ENCODE peak calls at places on chromosome 9, in ten cellular contexts. One of them, this sample, is unnamed.

GRCh38 chr9:110536802-110537201 is 42.7 kb downstream of the SVEP1 start:
- DNase-seq in activated CD8-positive, alpha-beta memory T cell treated with anti-CD3 and anti-CD28 coated beads, Interleukin-2, amount 50 U/mL, for 48 hours: no peak
- DNase-seq in activated CD8-positive, alpha-beta T cell treated with anti-CD3 and anti-CD28 coated beads for 36 hours: no peak
- DNase-seq in Daoy: no peak
- DNase-seq in HEK293T: no peak
- DNase-seq in WTC11: no peak
- DNase-seq in SK-N-DZ: no peak
- DNase-seq in Kasumi-1: no peak
- DNase-seq in cardiac muscle cell: no peak
- DNase-seq in fibroblast of the conjunctiva: peak; percentile 49
- DNase-seq in this sample: no peak

GRCh38 chr9:112361602-112362001 is 18.3 kb upstream of the HSDL2 start:
- DNase-seq in Daoy: peak; percentile 35
- DNase-seq in Kasumi-1: peak; percentile 42
- DNase-seq in activated CD8-positive, alpha-beta T cell treated with anti-CD3 and anti-CD28 coated beads for 36 hours: no peak
- DNase-seq in WTC11: no peak
- DNase-seq in HEK293T: peak; percentile 18
- DNase-seq in SK-N-DZ: peak; percentile 44
- DNase-seq in fibroblast of the conjunctiva: no peak
- DNase-seq in cardiac muscle cell: peak; percentile 52
- DNase-seq in activated CD8-positive, alpha-beta memory T cell treated with anti-CD3 and anti-CD28 coated beads, Interleukin-2, amount 50 U/mL, for 48 hours: no peak
- DNase-seq in this sample: no peak

GRCh38 chr9:16651445-16651964 is 219.0 kb downstream of the BNC2 start:
- DNase-seq in Daoy: no peak
- DNase-seq in SK-N-DZ: no peak
- DNase-seq in cardiac muscle cell: no peak
- DNase-seq in HEK293T: no peak
- DNase-seq in fibroblast of the conjunctiva: no peak
- DNase-seq in activated CD8-positive, alpha-beta T cell treated with anti-CD3 and anti-CD28 coated beads for 36 hours: no peak
- DNase-seq in activated CD8-positive, alpha-beta memory T cell treated with anti-CD3 and anti-CD28 coated beads, Interleukin-2, amount 50 U/mL, for 48 hours: no peak
- DNase-seq in Kasumi-1: no peak
- DNase-seq in WTC11: no peak
- DNase-seq in this sample: no peak

GRCh38 chr9:117825609-117826347 is 121.6 kb downstream of the TLR4 start:
- DNase-seq in Daoy: no peak
- DNase-seq in activated CD8-positive, alpha-beta memory T cell treated with anti-CD3 and anti-CD28 coated beads, Interleukin-2, amount 50 U/mL, for 48 hours: peak; percentile 51
- DNase-seq in activated CD8-positive, alpha-beta T cell treated with anti-CD3 and anti-CD28 coated beads for 36 hours: peak; percentile 77
- DNase-seq in WTC11: no peak
- DNase-seq in fibroblast of the conjunctiva: no peak
- DNase-seq in SK-N-DZ: no peak
- DNase-seq in cardiac muscle cell: no peak
- DNase-seq in HEK293T: no peak
- DNase-seq in Kasumi-1: peak; percentile 55
- DNase-seq in this sample: no peak

GRCh38 chr9:4010309-4010708 is 289.6 kb downstream of the GLIS3 start:
- DNase-seq in SK-N-DZ: no peak
- DNase-seq in HEK293T: no peak
- DNase-seq in Kasumi-1: no peak
- DNase-seq in activated CD8-positive, alpha-beta T cell treated with anti-CD3 and anti-CD28 coated beads for 36 hours: no peak
- DNase-seq in WTC11: no peak
- DNase-seq in fibroblast of the conjunctiva: no peak
- DNase-seq in cardiac muscle cell: no peak
- DNase-seq in activated CD8-positive, alpha-beta memory T cell treated with anti-CD3 and anti-CD28 coated beads, Interleukin-2, amount 50 U/mL, for 48 hours: no peak
- DNase-seq in Daoy: no peak
- DNase-seq in this sample: no peak

GRCh38 chr9:129235931-129236331 is 57.9 kb upstream of the IER5L start:
- DNase-seq in HEK293T: no peak
- DNase-seq in activated CD8-positive, alpha-beta T cell treated with anti-CD3 and anti-CD28 coated beads for 36 hours: peak; percentile 83
- DNase-seq in activated CD8-positive, alpha-beta memory T cell treated with anti-CD3 and anti-CD28 coated beads, Interleukin-2, amount 50 U/mL, for 48 hours: peak; percentile 72
- DNase-seq in Daoy: no peak
- DNase-seq in WTC11: no peak
- DNase-seq in cardiac muscle cell: no peak
- DNase-seq in SK-N-DZ: no peak
- DNase-seq in fibroblast of the conjunctiva: no peak
- DNase-seq in Kasumi-1: no peak
- DNase-seq in this sample: no peak

GRCh38 chr9:110303136-110303535 is 34.5 kb downstream of the TXNDC8 start:
- DNase-seq in WTC11: no peak
- DNase-seq in HEK293T: no peak
- DNase-seq in activated CD8-positive, alpha-beta memory T cell treated with anti-CD3 and anti-CD28 coated beads, Interleukin-2, amount 50 U/mL, for 48 hours: no peak
- DNase-seq in Kasumi-1: peak; percentile 1
- DNase-seq in SK-N-DZ: no peak
- DNase-seq in Daoy: no peak
- DNase-seq in cardiac muscle cell: no peak
- DNase-seq in activated CD8-positive, alpha-beta T cell treated with anti-CD3 and anti-CD28 coated beads for 36 hours: no peak
- DNase-seq in fibroblast of the conjunctiva: peak; percentile 72
- DNase-seq in this sample: no peak

GRCh38 chr9:14098102-14098501 is 215.8 kb downstream of the NFIB start:
- DNase-seq in WTC11: no peak
- DNase-seq in Daoy: no peak
- DNase-seq in cardiac muscle cell: no peak
- DNase-seq in activated CD8-positive, alpha-beta T cell treated with anti-CD3 and anti-CD28 coated beads for 36 hours: no peak
- DNase-seq in fibroblast of the conjunctiva: no peak
- DNase-seq in SK-N-DZ: no peak
- DNase-seq in HEK293T: no peak
- DNase-seq in Kasumi-1: no peak
- DNase-seq in activated CD8-positive, alpha-beta memory T cell treated with anti-CD3 and anti-CD28 coated beads, Interleukin-2, amount 50 U/mL, for 48 hours: no peak
- DNase-seq in this sample: no peak

GRCh38 chr9:26261503-26262330 is 583.5 kb upstream of the TUSC1 start:
- DNase-seq in SK-N-DZ: no peak
- DNase-seq in WTC11: no peak
- DNase-seq in fibroblast of the conjunctiva: no peak
- DNase-seq in cardiac muscle cell: no peak
- DNase-seq in HEK293T: no peak
- DNase-seq in Kasumi-1: no peak
- DNase-seq in Daoy: no peak
- DNase-seq in activated CD8-positive, alpha-beta memory T cell treated with anti-CD3 and anti-CD28 coated beads, Interleukin-2, amount 50 U/mL, for 48 hours: no peak
- DNase-seq in activated CD8-positive, alpha-beta T cell treated with anti-CD3 and anti-CD28 coated beads for 36 hours: no peak
- DNase-seq in this sample: no peak

GRCh38 chr9:22379272-22379671 is 67.4 kb upstream of the DMRTA1 start:
- DNase-seq in cardiac muscle cell: no peak
- DNase-seq in Kasumi-1: no peak
- DNase-seq in HEK293T: no peak
- DNase-seq in WTC11: no peak
- DNase-seq in activated CD8-positive, alpha-beta T cell treated with anti-CD3 and anti-CD28 coated beads for 36 hours: no peak
- DNase-seq in activated CD8-positive, alpha-beta memory T cell treated with anti-CD3 and anti-CD28 coated beads, Interleukin-2, amount 50 U/mL, for 48 hours: no peak
- DNase-seq in Daoy: no peak
- DNase-seq in SK-N-DZ: no peak
- DNase-seq in fibroblast of the conjunctiva: no peak
- DNase-seq in this sample: no peak

GRCh38 chr9:127185931-127186781 is 63.7 kb upstream of the ANGPTL2 start:
- DNase-seq in fibroblast of the conjunctiva: peak; percentile 95
- DNase-seq in activated CD8-positive, alpha-beta memory T cell treated with anti-CD3 and anti-CD28 coated beads, Interleukin-2, amount 50 U/mL, for 48 hours: no peak
- DNase-seq in cardiac muscle cell: no peak
- DNase-seq in HEK293T: no peak
- DNase-seq in WTC11: no peak
- DNase-seq in Kasumi-1: no peak
- DNase-seq in SK-N-DZ: no peak
- DNase-seq in Daoy: peak; percentile 55
- DNase-seq in activated CD8-positive, alpha-beta T cell treated with anti-CD3 and anti-CD28 coated beads for 36 hours: no peak
- DNase-seq in this sample: peak; percentile 86

GRCh38 chr9:20387062-20387461 is 235.2 kb downstream of the MLLT3 start:
- DNase-seq in cardiac muscle cell: no peak
- DNase-seq in SK-N-DZ: no peak
- DNase-seq in Daoy: no peak
- DNase-seq in activated CD8-positive, alpha-beta memory T cell treated with anti-CD3 and anti-CD28 coated beads, Interleukin-2, amount 50 U/mL, for 48 hours: no peak
- DNase-seq in HEK293T: no peak
- DNase-seq in Kasumi-1: no peak
- DNase-seq in WTC11: no peak
- DNase-seq in fibroblast of the conjunctiva: no peak
- DNase-seq in activated CD8-positive, alpha-beta T cell treated with anti-CD3 and anti-CD28 coated beads for 36 hours: no peak
- DNase-seq in this sample: no peak

GRCh38 chr9:37908698-37909186 is 4.8 kb upstream of the SLC25A51 start:
- DNase-seq in Daoy: no peak
- DNase-seq in activated CD8-positive, alpha-beta T cell treated with anti-CD3 and anti-CD28 coated beads for 36 hours: no peak
- DNase-seq in SK-N-DZ: no peak
- DNase-seq in Kasumi-1: peak; percentile 43
- DNase-seq in WTC11: no peak
- DNase-seq in cardiac muscle cell: no peak
- DNase-seq in fibroblast of the conjunctiva: no peak
- DNase-seq in activated CD8-positive, alpha-beta memory T cell treated with anti-CD3 and anti-CD28 coated beads, Interleukin-2, amount 50 U/mL, for 48 hours: peak; percentile 42
- DNase-seq in HEK293T: no peak
- DNase-seq in this sample: no peak

GRCh38 chr9:116187570-116188170 is 34.1 kb downstream of the PAPPA start:
- DNase-seq in cardiac muscle cell: no peak
- DNase-seq in fibroblast of the conjunctiva: no peak
- DNase-seq in activated CD8-positive, alpha-beta T cell treated with anti-CD3 and anti-CD28 coated beads for 36 hours: no peak
- DNase-seq in WTC11: no peak
- DNase-seq in Kasumi-1: no peak
- DNase-seq in HEK293T: no peak
- DNase-seq in activated CD8-positive, alpha-beta memory T cell treated with anti-CD3 and anti-CD28 coated beads, Interleukin-2, amount 50 U/mL, for 48 hours: no peak
- DNase-seq in Daoy: no peak
- DNase-seq in SK-N-DZ: no peak
- DNase-seq in this sample: no peak

GRCh38 chr9:35669331-35670145 is 4.2 kb upstream of the CA9 start:
- DNase-seq in cardiac muscle cell: no peak
- DNase-seq in activated CD8-positive, alpha-beta T cell treated with anti-CD3 and anti-CD28 coated beads for 36 hours: no peak
- DNase-seq in activated CD8-positive, alpha-beta memory T cell treated with anti-CD3 and anti-CD28 coated beads, Interleukin-2, amount 50 U/mL, for 48 hours: no peak
- DNase-seq in Kasumi-1: no peak
- DNase-seq in WTC11: no peak
- DNase-seq in SK-N-DZ: no peak
- DNase-seq in Daoy: no peak
- DNase-seq in fibroblast of the conjunctiva: no peak
- DNase-seq in HEK293T: no peak
- DNase-seq in this sample: no peak

GRCh38 chr9:116156621-116157314 is 3.2 kb downstream of the PAPPA start:
- DNase-seq in Kasumi-1: no peak
- DNase-seq in Daoy: peak; percentile 85
- DNase-seq in SK-N-DZ: peak; percentile 35
- DNase-seq in activated CD8-positive, alpha-beta T cell treated with anti-CD3 and anti-CD28 coated beads for 36 hours: no peak
- DNase-seq in cardiac muscle cell: peak; percentile 88
- DNase-seq in activated CD8-positive, alpha-beta memory T cell treated with anti-CD3 and anti-CD28 coated beads, Interleukin-2, amount 50 U/mL, for 48 hours: no peak
- DNase-seq in HEK293T: peak; percentile 14
- DNase-seq in WTC11: peak; percentile 56
- DNase-seq in fibroblast of the conjunctiva: peak; percentile 75
- DNase-seq in this sample: no peak

GRCh38 chr9:136484153-136485048 is 1.6 kb upstream of the SEC16A start:
- DNase-seq in Kasumi-1: no peak
- DNase-seq in SK-N-DZ: no peak
- DNase-seq in HEK293T: no peak
- DNase-seq in Daoy: peak; percentile 80
- DNase-seq in fibroblast of the conjunctiva: no peak
- DNase-seq in cardiac muscle cell: no peak
- DNase-seq in activated CD8-positive, alpha-beta T cell treated with anti-CD3 and anti-CD28 coated beads for 36 hours: no peak
- DNase-seq in activated CD8-positive, alpha-beta memory T cell treated with anti-CD3 and anti-CD28 coated beads, Interleukin-2, amount 50 U/mL, for 48 hours: peak; percentile 64
- DNase-seq in WTC11: no peak
- DNase-seq in this sample: no peak

GRCh38 chr9:134413890-134414731 is 87.9 kb downstream of the RXRA start:
- DNase-seq in cardiac muscle cell: no peak
- DNase-seq in Daoy: peak; percentile 97
- DNase-seq in WTC11: no peak
- DNase-seq in HEK293T: peak; percentile 37
- DNase-seq in Kasumi-1: no peak
- DNase-seq in fibroblast of the conjunctiva: peak; percentile 22
- DNase-seq in activated CD8-positive, alpha-beta memory T cell treated with anti-CD3 and anti-CD28 coated beads, Interleukin-2, amount 50 U/mL, for 48 hours: no peak
- DNase-seq in activated CD8-positive, alpha-beta T cell treated with anti-CD3 and anti-CD28 coated beads for 36 hours: no peak
- DNase-seq in SK-N-DZ: peak; percentile 29
- DNase-seq in this sample: peak; percentile 85

GRCh38 chr9:99563364-99563763 is 258.3 kb upstream of the NR4A3 start:
- DNase-seq in fibroblast of the conjunctiva: no peak
- DNase-seq in activated CD8-positive, alpha-beta memory T cell treated with anti-CD3 and anti-CD28 coated beads, Interleukin-2, amount 50 U/mL, for 48 hours: no peak
- DNase-seq in Kasumi-1: no peak
- DNase-seq in Daoy: no peak
- DNase-seq in HEK293T: peak; percentile 38
- DNase-seq in WTC11: no peak
- DNase-seq in activated CD8-positive, alpha-beta T cell treated with anti-CD3 and anti-CD28 coated beads for 36 hours: no peak
- DNase-seq in SK-N-DZ: peak; percentile 30
- DNase-seq in cardiac muscle cell: no peak
- DNase-seq in this sample: no peak

GRCh38 chr9:18720691-18721090 is 246.7 kb downstream of the ADAMTSL1 start:
- DNase-seq in fibroblast of the conjunctiva: no peak
- DNase-seq in activated CD8-positive, alpha-beta memory T cell treated with anti-CD3 and anti-CD28 coated beads, Interleukin-2, amount 50 U/mL, for 48 hours: no peak
- DNase-seq in Kasumi-1: no peak
- DNase-seq in HEK293T: no peak
- DNase-seq in Daoy: no peak
- DNase-seq in activated CD8-positive, alpha-beta T cell treated with anti-CD3 and anti-CD28 coated beads for 36 hours: no peak
- DNase-seq in cardiac muscle cell: no peak
- DNase-seq in WTC11: no peak
- DNase-seq in SK-N-DZ: no peak
- DNase-seq in this sample: no peak

GRCh38 chr9:131049829-131050715 is 41.1 kb downstream of the LAMC3 start:
- DNase-seq in Kasumi-1: no peak
- DNase-seq in cardiac muscle cell: no peak
- DNase-seq in activated CD8-positive, alpha-beta T cell treated with anti-CD3 and anti-CD28 coated beads for 36 hours: no peak
- DNase-seq in WTC11: no peak
- DNase-seq in SK-N-DZ: no peak
- DNase-seq in HEK293T: no peak
- DNase-seq in activated CD8-positive, alpha-beta memory T cell treated with anti-CD3 and anti-CD28 coated beads, Interleukin-2, amount 50 U/mL, for 48 hours: no peak
- DNase-seq in fibroblast of the conjunctiva: no peak
- DNase-seq in Daoy: peak; percentile 38
- DNase-seq in this sample: no peak

GRCh38 chr9:34158362-34158869 is 20.4 kb upstream of the UBAP1 start:
- DNase-seq in fibroblast of the conjunctiva: no peak
- DNase-seq in HEK293T: no peak
- DNase-seq in Daoy: peak; percentile 88
- DNase-seq in WTC11: no peak
- DNase-seq in Kasumi-1: no peak
- DNase-seq in cardiac muscle cell: peak; percentile 59
- DNase-seq in activated CD8-positive, alpha-beta T cell treated with anti-CD3 and anti-CD28 coated beads for 36 hours: no peak
- DNase-seq in activated CD8-positive, alpha-beta memory T cell treated with anti-CD3 and anti-CD28 coated beads, Interleukin-2, amount 50 U/mL, for 48 hours: no peak
- DNase-seq in SK-N-DZ: no peak
- DNase-seq in this sample: no peak

GRCh38 chr9:90813523-90813922 is 11.9 kb downstream of the SYK start:
- DNase-seq in HEK293T: no peak
- DNase-seq in SK-N-DZ: no peak
- DNase-seq in Kasumi-1: no peak
- DNase-seq in activated CD8-positive, alpha-beta T cell treated with anti-CD3 and anti-CD28 coated beads for 36 hours: no peak
- DNase-seq in Daoy: no peak
- DNase-seq in WTC11: no peak
- DNase-seq in cardiac muscle cell: no peak
- DNase-seq in fibroblast of the conjunctiva: no peak
- DNase-seq in activated CD8-positive, alpha-beta memory T cell treated with anti-CD3 and anti-CD28 coated beads, Interleukin-2, amount 50 U/mL, for 48 hours: no peak
- DNase-seq in this sample: no peak

This sample was measured in dorsolateral prefrontal cortex.